ENCODE peak calls at places on chromosomes 7 and 10, in eight cellular contexts. Y, L, P, I, Z, Q, D and R are unnamed samples.

GRCh38 chr7:129351320-129351719 is 82.9 kb upstream of the STRIP2 start:
- DNase-seq in Y (peak), L (no peak), P (no peak), I (no peak), Z (no peak), Q (no peak), D (no peak), R (no peak)

GRCh38 chr7:30430777-30431176 is 47.8 kb downstream of the NOD1 start:
- DNase-seq in Y (no peak), L (no peak), P (no peak), I (no peak), Z (no peak), Q (no peak), D (no peak), R (no peak)

GRCh38 chr10:127196227-127196954 is at the start of gene INSYN2A:
- DNase-seq in Y (peak), L (peak), P (no peak), I (no peak), Z (peak), Q (no peak), D (peak), R (peak)

GRCh38 chr7:55052081-55052480 is 33.3 kb downstream of the EGFR start:
- DNase-seq in Y (peak), L (no peak), P (no peak), I (no peak), Z (no peak), Q (no peak), D (no peak), R (peak)

GRCh38 chr7:2157473-2158279 is 75.1 kb downstream of the MAD1L1 start:
- DNase-seq in Y (peak), L (peak), P (peak), I (no peak), Z (peak), Q (peak), D (no peak), R (peak)

GRCh38 chr7:6379881-6380280 is 67.9 kb downstream of the DAGLB start:
- DNase-seq in Y (no peak), L (no peak), P (no peak), I (no peak), Z (no peak), Q (no peak), D (no peak), R (no peak)

GRCh38 chr10:132938472-132939329 is 3.7 kb downstream of the CFAP46 start:
- DNase-seq in Y (no peak), L (peak), P (no peak), I (no peak), Z (no peak), Q (peak), D (no peak), R (no peak)

GRCh38 chr7:1706721-1707613 is 36.9 kb downstream of the ELFN1 start:
- DNase-seq in Y (no peak), L (no peak), P (peak), I (no peak), Z (no peak), Q (no peak), D (no peak), R (no peak)

GRCh38 chr7:128022631-128023532 is 8.4 kb downstream of the LRRC4 start:
- DNase-seq in Y (peak), L (no peak), P (no peak), I (no peak), Z (peak), Q (no peak), D (no peak), R (no peak)

GRCh38 chr10:49325131-49325915 is 26.4 kb downstream of the C10orf71 start:
- DNase-seq in Y (no peak), L (no peak), P (no peak), I (no peak), Z (no peak), Q (no peak), D (no peak), R (no peak)

GRCh38 chr7:112121290-112121689 is 84.9 kb downstream of the DOCK4 start:
- DNase-seq in Y (no peak), L (no peak), P (no peak), I (no peak), Z (no peak), Q (no peak), D (no peak), R (no peak)

GRCh38 chr10:94123253-94123995 is 129.7 kb downstream of the PLCE1 start:
- DNase-seq in Y (peak), L (no peak), P (no peak), I (no peak), Z (peak), Q (no peak), D (no peak), R (peak)

GRCh38 chr7:32937344-32938174 is 19.7 kb upstream of the FKBP9 start:
- DNase-seq in Y (peak), L (no peak), P (peak), I (no peak), Z (peak), Q (no peak), D (no peak), R (no peak)

GRCh38 chr7:26398436-26399308 is 107.0 kb downstream of the SNX10 start:
- DNase-seq in Y (peak), L (peak), P (peak), I (no peak), Z (no peak), Q (peak), D (peak), R (peak)

GRCh38 chr7:142507799-142508198 is 241.5 kb upstream of the PRSS1 start:
- DNase-seq in Y (no peak), L (no peak), P (no peak), I (no peak), Z (no peak), Q (no peak), D (no peak), R (no peak)

GRCh38 chr7:142557971-142558582 is 191.2 kb upstream of the PRSS1 start:
- DNase-seq in Y (peak), L (peak), P (no peak), I (peak), Z (peak), Q (no peak), D (peak), R (peak)

GRCh38 chr7:121755818-121756501 is 117.0 kb upstream of the PTPRZ1 start:
- DNase-seq in Y (no peak), L (no peak), P (no peak), I (no peak), Z (no peak), Q (no peak), D (no peak), R (no peak)

GRCh38 chr10:4191894-4192293 is 406.9 kb upstream of the KLF6 start:
- DNase-seq in Y (no peak), L (no peak), P (no peak), I (no peak), Z (no peak), Q (no peak), D (no peak), R (no peak)

GRCh38 chr7:73999664-74000420 is 28.1 kb upstream of the ELN start:
- DNase-seq in Y (peak), L (no peak), P (peak), I (no peak), Z (no peak), Q (no peak), D (no peak), R (peak)

GRCh38 chr10:30583778-30584415 is 45.7 kb downstream of the LYZL2 start:
- DNase-seq in Y (peak), L (no peak), P (peak), I (no peak), Z (peak), Q (no peak), D (no peak), R (peak)

GRCh38 chr7:131466735-131467365 is 89.6 kb downstream of the PODXL start:
- DNase-seq in Y (no peak), L (no peak), P (no peak), I (no peak), Z (no peak), Q (no peak), D (no peak), R (no peak)

GRCh38 chr7:46549892-46550639 is 629.0 kb upstream of the IGFBP3 start:
- DNase-seq in Y (no peak), L (no peak), P (no peak), I (no peak), Z (no peak), Q (no peak), D (no peak), R (no peak)

GRCh38 chr7:79927116-79927515 is 207.5 kb upstream of the GNAI1 start:
- DNase-seq in Y (no peak), L (no peak), P (no peak), I (no peak), Z (no peak), Q (no peak), D (no peak), R (no peak)

GRCh38 chr10:26714385-26714784 is 16.9 kb downstream of the PDSS1 start:
- DNase-seq in Y (no peak), L (no peak), P (no peak), I (no peak), Z (no peak), Q (no peak), D (no peak), R (no peak)